ENCODE peak calls at places on chromosomes 5 and 9, in four cellular contexts. One of them, this sample, is unnamed.

GRCh38 chr9:136127313-136127712 is 8.6 kb upstream of the TMEM250 start:
- DNase-seq in fibroblast of pulmonary artery: no peak
- DNase-seq in HepG2: no peak
- DNase-seq in brain microvascular endothelial cell: no peak
- DNase-seq in this sample: no peak

GRCh38 chr9:121637441-121638222 is 13.8 kb upstream of the DAB2IP start:
- DNase-seq in fibroblast of pulmonary artery: peak; percentile 49
- DNase-seq in HepG2: no peak
- DNase-seq in brain microvascular endothelial cell: no peak
- DNase-seq in this sample: peak; percentile 17

GRCh38 chr9:4837126-4837767 is 44.5 kb downstream of the RCL1 start:
- DNase-seq in fibroblast of pulmonary artery: peak; percentile 55
- DNase-seq in HepG2: peak; percentile 30
- DNase-seq in brain microvascular endothelial cell: peak; percentile 87
- DNase-seq in this sample: peak; percentile 95

GRCh38 chr5:1763960-1764605 is 35.6 kb downstream of the MRPL36 start:
- DNase-seq in fibroblast of pulmonary artery: no peak
- DNase-seq in HepG2: no peak
- DNase-seq in brain microvascular endothelial cell: no peak
- DNase-seq in this sample: no peak

GRCh38 chr9:87713278-87713989 is 12.5 kb upstream of the CTSL start:
- DNase-seq in fibroblast of pulmonary artery: peak; percentile 99
- DNase-seq in HepG2: peak; percentile 62
- DNase-seq in brain microvascular endothelial cell: peak; percentile 99
- DNase-seq in this sample: peak; percentile 96

GRCh38 chr5:126219616-126220015 is 203.6 kb upstream of the GRAMD2B start:
- DNase-seq in fibroblast of pulmonary artery: no peak
- DNase-seq in HepG2: no peak
- DNase-seq in brain microvascular endothelial cell: no peak
- DNase-seq in this sample: no peak

GRCh38 chr5:136731241-136731885 is 366.0 kb upstream of the TRPC7 start:
- DNase-seq in fibroblast of pulmonary artery: no peak
- DNase-seq in HepG2: no peak
- DNase-seq in brain microvascular endothelial cell: no peak
- DNase-seq in this sample: peak; percentile 48

GRCh38 chr5:148979104-148979723 is 83.6 kb downstream of the SH3TC2 start:
- DNase-seq in fibroblast of pulmonary artery: no peak
- DNase-seq in HepG2: no peak
- DNase-seq in brain microvascular endothelial cell: no peak
- DNase-seq in this sample: no peak

GRCh38 chr5:33477816-33478215 is 37.1 kb downstream of the TARS1 start:
- DNase-seq in fibroblast of pulmonary artery: no peak
- DNase-seq in HepG2: no peak
- DNase-seq in brain microvascular endothelial cell: no peak
- DNase-seq in this sample: no peak

GRCh38 chr5:162274684-162275083 is 207.1 kb downstream of the GABRG2 start:
- DNase-seq in fibroblast of pulmonary artery: no peak
- DNase-seq in HepG2: no peak
- DNase-seq in brain microvascular endothelial cell: no peak
- DNase-seq in this sample: no peak

GRCh38 chr5:149829954-149830353 is 99.8 kb downstream of the PPARGC1B start:
- DNase-seq in fibroblast of pulmonary artery: no peak
- DNase-seq in HepG2: no peak
- DNase-seq in brain microvascular endothelial cell: no peak
- DNase-seq in this sample: no peak

GRCh38 chr9:113558632-113559502 is 95.3 kb downstream of the RGS3 start:
- DNase-seq in fibroblast of pulmonary artery: peak; percentile 93
- DNase-seq in HepG2: peak; percentile 83
- DNase-seq in brain microvascular endothelial cell: peak; percentile 67
- DNase-seq in this sample: peak; percentile 69

GRCh38 chr9:70420267-70421019 is 6.0 kb upstream of the KLF9 start:
- DNase-seq in fibroblast of pulmonary artery: peak; percentile 95
- DNase-seq in HepG2: peak; percentile 87
- DNase-seq in brain microvascular endothelial cell: peak; percentile 80
- DNase-seq in this sample: peak; percentile 96

GRCh38 chr9:105157178-105157583 is 87.3 kb upstream of the SLC44A1 start:
- DNase-seq in fibroblast of pulmonary artery: peak; percentile 87
- DNase-seq in HepG2: peak; percentile 24
- DNase-seq in brain microvascular endothelial cell: peak; percentile 60
- DNase-seq in this sample: peak; percentile 78

GRCh38 chr9:33186457-33187168 is 19.5 kb upstream of the B4GALT1 start:
- DNase-seq in fibroblast of pulmonary artery: peak; percentile 81
- DNase-seq in HepG2: no peak
- DNase-seq in brain microvascular endothelial cell: no peak
- DNase-seq in this sample: no peak

GRCh38 chr5:63262191-63262981 is 683.8 kb downstream of the LRRC70 start:
- DNase-seq in fibroblast of pulmonary artery: peak; percentile 90
- DNase-seq in HepG2: no peak
- DNase-seq in brain microvascular endothelial cell: no peak
- DNase-seq in this sample: peak; percentile 45

GRCh38 chr9:134605351-134605968 is 36.1 kb upstream of the COL5A1 start:
- DNase-seq in fibroblast of pulmonary artery: no peak
- DNase-seq in HepG2: no peak
- DNase-seq in brain microvascular endothelial cell: no peak
- DNase-seq in this sample: no peak

GRCh38 chr5:79771387-79771786 is 81.8 kb downstream of the CMYA5 start:
- DNase-seq in fibroblast of pulmonary artery: peak; percentile 5
- DNase-seq in HepG2: no peak
- DNase-seq in brain microvascular endothelial cell: peak; percentile 9
- DNase-seq in this sample: peak; percentile 86

GRCh38 chr5:34854459-34855174 is 15.7 kb downstream of the TTC23L start:
- DNase-seq in fibroblast of pulmonary artery: no peak
- DNase-seq in HepG2: no peak
- DNase-seq in brain microvascular endothelial cell: no peak
- DNase-seq in this sample: peak; percentile 69

GRCh38 chr9:121935744-121936143 is 157.4 kb downstream of the TTLL11 start:
- DNase-seq in fibroblast of pulmonary artery: no peak
- DNase-seq in HepG2: no peak
- DNase-seq in brain microvascular endothelial cell: no peak
- DNase-seq in this sample: no peak

GRCh38 chr5:132274050-132274869 is 16.8 kb downstream of the PDLIM4 start:
- DNase-seq in fibroblast of pulmonary artery: no peak
- DNase-seq in HepG2: no peak
- DNase-seq in brain microvascular endothelial cell: no peak
- DNase-seq in this sample: no peak

GRCh38 chr5:14008819-14009311 is 64.4 kb upstream of the DNAH5 start:
- DNase-seq in fibroblast of pulmonary artery: no peak
- DNase-seq in HepG2: peak; percentile 50
- DNase-seq in brain microvascular endothelial cell: no peak
- DNase-seq in this sample: no peak

GRCh38 chr9:72290311-72290710 is 74.7 kb downstream of the ZFAND5 start:
- DNase-seq in fibroblast of pulmonary artery: no peak
- DNase-seq in HepG2: no peak
- DNase-seq in brain microvascular endothelial cell: no peak
- DNase-seq in this sample: no peak

DNA sequence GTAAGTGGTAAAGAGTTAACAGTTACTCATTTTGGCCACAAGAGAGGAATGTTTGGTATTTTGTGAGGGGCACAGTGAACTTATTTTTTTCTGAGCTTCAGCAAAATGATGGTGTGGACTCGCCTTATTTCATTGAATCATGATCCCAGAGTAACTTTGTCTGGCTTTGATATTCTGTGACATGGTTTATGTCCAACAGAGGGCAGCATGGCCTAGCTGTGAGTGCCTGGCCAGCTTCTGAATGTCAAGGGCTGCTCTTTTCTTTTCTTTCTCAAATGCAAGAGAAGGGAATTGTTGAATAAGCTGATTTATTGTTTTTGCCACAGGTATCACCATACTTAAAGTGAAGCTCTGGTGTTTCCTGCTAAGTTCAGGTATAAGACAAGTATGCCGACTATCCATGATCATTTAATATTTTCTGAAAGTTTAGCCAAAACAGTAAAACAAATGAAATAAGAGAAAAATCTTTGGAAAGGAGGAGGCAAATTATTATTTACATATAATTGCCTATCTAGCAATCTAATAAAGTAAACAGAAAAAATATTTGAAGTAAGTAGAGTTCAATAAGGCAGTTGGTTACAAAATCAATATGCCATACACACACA is 31.7 kb downstream of the MRPL22 start:
- DNase-seq in fibroblast of pulmonary artery: peak; percentile 70
- DNase-seq in HepG2: peak; percentile 35
- DNase-seq in brain microvascular endothelial cell: peak; percentile 61
- DNase-seq in this sample: peak; percentile 44
- TF ChIP-seq CTCF in fibroblast of pulmonary artery: peak; percentile 80
- TF ChIP-seq CTCF in HepG2: peak; percentile 76
- TF ChIP-seq CTCF in brain microvascular endothelial cell: peak; percentile 82
- TF ChIP-seq CTCF in this sample: peak; percentile 76

GRCh38 chr5:119340597-119341218 is 15.1 kb upstream of the TNFAIP8 start:
- DNase-seq in fibroblast of pulmonary artery: no peak
- DNase-seq in HepG2: no peak
- DNase-seq in brain microvascular endothelial cell: no peak
- DNase-seq in this sample: no peak
- H3K4me3 ChIP-seq in fibroblast of pulmonary artery: no peak overlapping the region
- H3K4me3 ChIP-seq in HepG2: no peak overlapping the region
- H3K4me3 ChIP-seq in brain microvascular endothelial cell: no peak overlapping the region
- H3K4me3 ChIP-seq in this sample: no peak overlapping the region

DNA sequence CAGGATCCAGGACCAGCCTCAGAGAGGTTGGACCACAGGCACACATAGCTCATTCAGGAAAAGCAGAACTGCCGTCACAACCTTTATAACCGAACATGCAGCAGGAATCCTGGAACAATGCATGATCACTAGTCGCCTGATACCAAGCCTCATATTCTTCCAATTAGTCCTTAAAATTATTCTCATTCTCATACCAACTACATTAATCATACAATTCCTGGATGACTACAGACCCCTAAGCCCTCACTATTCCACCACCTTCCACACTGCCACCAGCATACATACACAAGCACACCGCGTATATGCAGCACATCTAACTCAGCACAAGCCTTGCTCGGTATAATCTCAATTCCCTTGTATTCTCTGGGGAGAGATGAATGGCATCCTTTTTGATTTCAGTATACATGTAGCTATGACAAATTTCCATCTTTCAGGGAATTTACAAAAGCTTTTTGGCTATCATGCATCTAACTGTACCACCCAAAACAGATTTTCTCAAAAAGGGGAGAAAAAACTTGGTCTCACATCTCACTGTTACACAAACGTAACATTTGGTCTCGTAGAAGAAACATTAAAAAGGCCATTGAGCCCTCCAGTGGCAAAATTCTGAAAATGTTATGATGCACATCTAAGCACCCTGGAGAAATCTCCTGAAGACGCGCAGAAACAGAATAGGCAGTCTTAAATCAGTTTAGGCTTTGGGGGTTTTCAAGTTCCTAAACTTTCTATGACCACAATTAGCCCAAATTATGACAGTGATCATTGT is 46.2 kb downstream of the MCTP1 start:
- DNase-seq in fibroblast of pulmonary artery: peak; percentile 37
- DNase-seq in HepG2: no peak
- DNase-seq in brain microvascular endothelial cell: peak; percentile 38
- DNase-seq in this sample: peak; percentile 62
- TF ChIP-seq CTCF in fibroblast of pulmonary artery: peak; percentile 25
- TF ChIP-seq CTCF in HepG2: peak; percentile 36
- TF ChIP-seq CTCF in brain microvascular endothelial cell: peak; percentile 55
- TF ChIP-seq CTCF in this sample: peak; percentile 48

GRCh38 chr5:111680737-111681413 is 76.1 kb downstream of the NREP start:
- DNase-seq in fibroblast of pulmonary artery: peak; percentile 98
- DNase-seq in HepG2: peak; percentile 90
- DNase-seq in brain microvascular endothelial cell: peak; percentile 94
- DNase-seq in this sample: peak; percentile 98
- H3K4me3 ChIP-seq in fibroblast of pulmonary artery: no peak overlapping the region
- H3K4me3 ChIP-seq in HepG2: no peak overlapping the region
- H3K4me3 ChIP-seq in brain microvascular endothelial cell: no peak overlapping the region
- H3K4me3 ChIP-seq in this sample: no peak overlapping the region

GRCh38 chr9:21812945-21813568 is 10.6 kb downstream of the MTAP start:
- DNase-seq in fibroblast of pulmonary artery: peak; percentile 86
- DNase-seq in HepG2: peak; percentile 51
- DNase-seq in brain microvascular endothelial cell: peak; percentile 74
- DNase-seq in this sample: peak; percentile 76

GRCh38 chr9:21811914-21812313 is 9.5 kb downstream of the MTAP start:
- DNase-seq in fibroblast of pulmonary artery: no peak
- DNase-seq in HepG2: no peak
- DNase-seq in brain microvascular endothelial cell: no peak
- DNase-seq in this sample: no peak

GRCh38 chr9:21812415-21812814 is 10.0 kb downstream of the MTAP start:
- DNase-seq in fibroblast of pulmonary artery: peak; percentile 77
- DNase-seq in HepG2: no peak
- DNase-seq in brain microvascular endothelial cell: no peak
- DNase-seq in this sample: peak; percentile 52

GRCh38 chr9:21815643-21816042 is 13.2 kb downstream of the MTAP start:
- DNase-seq in fibroblast of pulmonary artery: no peak
- DNase-seq in HepG2: no peak
- DNase-seq in brain microvascular endothelial cell: no peak
- DNase-seq in this sample: no peak

DNA sequence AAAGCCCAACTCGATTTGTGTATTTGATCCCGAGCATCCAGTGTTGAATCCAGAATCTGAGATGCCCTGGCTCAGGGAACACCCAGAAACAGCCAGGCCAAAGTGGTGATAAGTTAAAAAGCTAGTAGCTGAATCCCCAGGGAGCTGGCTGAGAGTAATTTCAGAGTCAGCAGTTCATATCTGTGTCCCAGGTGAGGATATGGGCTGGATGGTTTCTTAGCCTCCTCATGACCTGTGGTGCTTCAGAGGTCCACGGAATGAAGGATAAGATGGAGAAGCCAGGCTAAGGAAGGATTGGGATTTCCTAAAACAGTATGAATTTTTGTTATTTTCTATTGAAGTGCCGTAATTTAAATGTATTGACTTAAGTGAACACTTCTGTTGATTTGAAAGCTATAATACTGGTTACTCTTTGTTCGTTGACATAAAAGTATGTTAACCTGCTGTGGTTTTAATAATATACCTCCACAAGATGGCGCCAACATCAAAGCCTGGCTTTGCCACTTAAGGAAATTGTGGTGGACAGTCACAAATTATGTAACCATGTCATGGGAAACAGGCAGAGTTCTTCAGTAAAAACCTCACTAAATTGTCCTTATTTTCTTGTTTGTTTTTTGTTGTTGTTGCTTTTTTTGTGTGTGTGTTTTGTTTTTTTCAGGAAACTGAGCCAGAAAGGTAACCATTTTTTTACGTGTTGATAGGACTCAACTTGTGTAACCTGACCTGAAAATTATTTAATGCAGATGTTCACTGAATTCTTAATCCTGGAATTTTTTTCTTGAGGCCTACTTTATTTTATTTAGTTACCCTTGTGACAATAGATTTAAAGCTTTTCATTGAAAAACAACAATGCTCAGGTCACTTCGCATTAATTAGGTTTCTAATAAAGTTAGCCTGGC is 11.4 kb downstream of the MTAP start:
- DNase-seq in fibroblast of pulmonary artery: peak; percentile 93
- DNase-seq in HepG2: peak; percentile 79
- DNase-seq in brain microvascular endothelial cell: peak; percentile 83
- DNase-seq in this sample: peak; percentile 90
- TF ChIP-seq CTCF in fibroblast of pulmonary artery: peak; percentile 66
- TF ChIP-seq CTCF in HepG2: peak; percentile 80
- TF ChIP-seq CTCF in brain microvascular endothelial cell: peak; percentile 70
- TF ChIP-seq CTCF in this sample: peak; percentile 59

GRCh38 chr5:145750194-145750593 is 84.9 kb downstream of the PRELID2 start:
- DNase-seq in fibroblast of pulmonary artery: peak; percentile 67
- DNase-seq in HepG2: no peak
- DNase-seq in brain microvascular endothelial cell: no peak
- DNase-seq in this sample: no peak

GRCh38 chr5:145752947-145753346 is 82.2 kb downstream of the PRELID2 start:
- DNase-seq in fibroblast of pulmonary artery: peak; percentile 42
- DNase-seq in HepG2: no peak
- DNase-seq in brain microvascular endothelial cell: peak; percentile 49
- DNase-seq in this sample: peak; percentile 71

GRCh38 chr5:145752534-145752933 is 82.6 kb downstream of the PRELID2 start:
- DNase-seq in fibroblast of pulmonary artery: peak; percentile 7
- DNase-seq in HepG2: no peak
- DNase-seq in brain microvascular endothelial cell: no peak
- DNase-seq in this sample: no peak
- H3K4me3 ChIP-seq in fibroblast of pulmonary artery: no peak overlapping the region
- H3K4me3 ChIP-seq in HepG2: no peak overlapping the region
- H3K4me3 ChIP-seq in brain microvascular endothelial cell: no peak overlapping the region
- H3K4me3 ChIP-seq in this sample: no peak overlapping the region

This sample was measured in astrocyte of the spinal cord.